ENCODE peak calls at places on chromosome 18, in five cellular contexts. E is GM12864, L is choroid plexus epithelial cell, G is spleen, O is dorsolateral prefrontal cortex. D is an unnamed sample.

GRCh38 chr18:8814206-8814605 is 108.8 kb downstream of the MTCL1 start:
- DNase-seq in E (no peak), L (peak), G (no peak), O (no peak), D (no peak)

GRCh38 chr18:63869374-63869773 is 18.1 kb upstream of the SERPINB2 start:
- DNase-seq in E (no peak), L (peak), G (no peak), O (no peak), D (peak)

GRCh38 chr18:46950064-46950656 is 32.8 kb downstream of the KATNAL2 start:
- DNase-seq in E (no peak), L (peak), G (no peak), O (no peak), D (peak)

GRCh38 chr18:48029296-48029986 is 99.0 kb upstream of the SMAD2 start:
- DNase-seq in E (no peak), L (no peak), G (peak), O (no peak), D (no peak)

GRCh38 chr18:60493066-60493465 is 120.5 kb upstream of the MC4R start:
- DNase-seq in E (no peak), L (no peak), G (no peak), O (no peak), D (no peak)

GRCh38 chr18:23938046-23938756 is 76.4 kb upstream of the TTC39C start:
- DNase-seq in E (no peak), L (no peak), G (no peak), O (no peak), D (no peak)

GRCh38 chr18:9906407-9906955 is 7.3 kb upstream of the VAPA start:
- DNase-seq in E (no peak), L (no peak), G (no peak), O (no peak), D (no peak)

GRCh38 chr18:41324020-41324791 is 630.8 kb upstream of the PIK3C3 start:
- DNase-seq in E (no peak), L (no peak), G (no peak), O (no peak), D (no peak)

GRCh38 chr18:79782566-79783308 is 15.0 kb upstream of the KCNG2 start:
- DNase-seq in E (no peak), L (no peak), G (peak), O (no peak), D (no peak)

GRCh38 chr18:58535340-58536186 is 93.3 kb downstream of the ALPK2 start:
- DNase-seq in E (peak), L (peak), G (no peak), O (no peak), D (no peak)

GRCh38 chr18:59988098-59988706 is 88.4 kb downstream of the PMAIP1 start:
- DNase-seq in E (no peak), L (peak), G (no peak), O (peak), D (peak)

GRCh38 chr18:79386547-79386946 is 9.2 kb upstream of the NFATC1 start:
- DNase-seq in E (no peak), L (no peak), G (peak), O (no peak), D (no peak)

GRCh38 chr18:22378672-22379282 is 38.9 kb downstream of the CTAGE1 start:
- DNase-seq in E (no peak), L (peak), G (no peak), O (no peak), D (peak)

GRCh38 chr18:12606592-12607315 is 51.2 kb downstream of the SPIRE1 start:
- DNase-seq in E (no peak), L (peak), G (no peak), O (no peak), D (peak)

GRCh38 chr18:72013512-72013911 is 530.6 kb downstream of the CBLN2 start:
- DNase-seq in E (no peak), L (peak), G (no peak), O (no peak), D (peak)

GRCh38 chr18:64052772-64053171 is 82.9 kb downstream of the SERPINB8 start:
- DNase-seq in E (no peak), L (no peak), G (no peak), O (no peak), D (no peak)

GRCh38 chr18:61085036-61085435 is 248.2 kb upstream of the CDH20 start:
- DNase-seq in E (no peak), L (no peak), G (no peak), O (no peak), D (no peak)

GRCh38 chr18:8839285-8839684 is 133.9 kb downstream of the MTCL1 start:
- DNase-seq in E (no peak), L (peak), G (no peak), O (no peak), D (no peak)

GRCh38 chr18:39486268-39486667 is 1920.7 kb upstream of the CELF4 start:
- DNase-seq in E (no peak), L (no peak), G (no peak), O (no peak), D (no peak)

GRCh38 chr18:12258719-12259705 is 4.9 kb downstream of the CIDEA start:
- DNase-seq in E (no peak), L (no peak), G (peak), O (no peak), D (no peak)

GRCh38 chr18:36620801-36621200 is 208.0 kb downstream of the TPGS2 start:
- DNase-seq in E (no peak), L (no peak), G (no peak), O (no peak), D (no peak)
- TF ChIP-seq CTCF in E (no peak), L (no peak), G (no peak), O (no peak), D (no peak)

GRCh38 chr18:1559563-1559962 is 654.9 kb downstream of the ADCYAP1 start:
- DNase-seq in E (no peak), L (no peak), G (no peak), O (no peak), D (no peak)
- TF ChIP-seq CTCF in E (no peak), L (no peak), G (no peak), O (no peak), D (no peak)

GRCh38 chr18:25669741-25670140 is 317.8 kb upstream of the ZNF521 start:
- DNase-seq in E (no peak), L (peak), G (no peak), O (no peak), D (no peak)
- TF ChIP-seq CTCF in E (no peak), L (peak), G (peak), O (no peak), D (no peak)

GRCh38 chr18:45282101-45282812 is 333.0 kb upstream of the SLC14A2 start:
- DNase-seq in E (no peak), L (no peak), G (no peak), O (no peak), D (peak)
- TF ChIP-seq CTCF in E (peak), L (peak), G (no peak), O (no peak), D (peak)

GRCh38 chr18:5239447-5239846 is 42.4 kb upstream of the AKAIN1 start:
- DNase-seq in E (no peak), L (no peak), G (no peak), O (no peak), D (no peak)

GRCh38 chr18:5237083-5237722 is 40.1 kb upstream of the AKAIN1 start:
- DNase-seq in E (peak), L (peak), G (peak), O (peak), D (no peak)

GRCh38 chr18:5238371-5238758 is 41.3 kb upstream of the AKAIN1 start:
- DNase-seq in E (peak), L (peak), G (peak), O (peak), D (peak)

GRCh38 chr18:5237723-5238370 is 40.8 kb upstream of the AKAIN1 start:
- DNase-seq in E (peak), L (peak), G (peak), O (peak), D (peak)
- TF ChIP-seq CTCF in E (no peak), L (peak), G (peak), O (peak), D (no peak)

D was measured in MCF 10A.